ENCODE peak calls at places on chromosome 11, in five cellular contexts. N is coronary artery, Y is H54, E is pancreas, Z is Ammon's horn. G is an unnamed sample.

GRCh38 chr11:93585758-93586157 is 42.6 kb upstream of the SMCO4 start:
- DNase-seq in N (no peak), Y (peak), E (no peak), Z (no peak), G (no peak)

GRCh38 chr11:69637956-69638871 is 2.7 kb upstream of the CCND1 start:
- DNase-seq in N (peak), Y (no peak), E (peak), Z (no peak), G (no peak)

GRCh38 chr11:12232160-12232559 is 121.8 kb downstream of the MICAL2 start:
- DNase-seq in N (no peak), Y (no peak), E (no peak), Z (no peak), G (no peak)

GRCh38 chr11:6405039-6405667 is 13.7 kb downstream of the APBB1 start:
- DNase-seq in N (no peak), Y (no peak), E (no peak), Z (peak), G (no peak)

GRCh38 chr11:131683131-131683530 is 312.7 kb downstream of the NTM start:
- DNase-seq in N (no peak), Y (no peak), E (no peak), Z (no peak), G (no peak)

GRCh38 chr11:119153049-119153818 is 4.4 kb downstream of the ABCG4 start:
- DNase-seq in N (no peak), Y (no peak), E (no peak), Z (no peak), G (no peak)

GRCh38 chr11:8354622-8355417 is 91.1 kb upstream of the LMO1 start:
- DNase-seq in N (no peak), Y (no peak), E (no peak), Z (peak), G (peak)

GRCh38 chr11:100753562-100753961 is 66.5 kb downstream of the ARHGAP42 start:
- DNase-seq in N (no peak), Y (no peak), E (no peak), Z (no peak), G (no peak)

GRCh38 chr11:73995731-73996130 is 13.1 kb upstream of the UCP2 start:
- DNase-seq in N (no peak), Y (no peak), E (no peak), Z (no peak), G (no peak)

GRCh38 chr11:77799338-77799737 is 21.2 kb downstream of the RSF1 start:
- DNase-seq in N (no peak), Y (no peak), E (no peak), Z (no peak), G (no peak)

GRCh38 chr11:96187779-96188624 is 155.0 kb downstream of the MAML2 start:
- DNase-seq in N (no peak), Y (peak), E (no peak), Z (peak), G (no peak)

GRCh38 chr11:126601550-126602215 is 246.2 kb downstream of the ST3GAL4 start:
- DNase-seq in N (no peak), Y (no peak), E (no peak), Z (no peak), G (no peak)

GRCh38 chr11:12787847-12788246 is 113.6 kb downstream of the TEAD1 start:
- DNase-seq in N (no peak), Y (no peak), E (no peak), Z (no peak), G (no peak)